ENCODE peak calls at places on chromosomes 12 and 14, in seven cellular contexts. One of them, this sample, is unnamed. For H3K79me1, the result is how much of the 10 kb centered on the place peaks cover.

GRCh38 chr14:55938249-55938791 is 179.9 kb upstream of the PELI2 start:
- DNase-seq in H1: no peak
- DNase-seq in H9: no peak
- DNase-seq in trophoblast cell: no peak
- DNase-seq in IMR-90: peak
- DNase-seq in mesenchymal stem cell: no peak
- DNase-seq in neuronal stem cell: no peak
- DNase-seq in this sample: no peak

GRCh38 chr12:22979854-22980253 is 354.9 kb downstream of the ETNK1 start:
- DNase-seq in H1: no peak
- DNase-seq in H9: no peak
- DNase-seq in trophoblast cell: no peak
- DNase-seq in mesenchymal stem cell: no peak
- DNase-seq in IMR-90: no peak
- DNase-seq in neuronal stem cell: no peak
- DNase-seq in this sample: no peak

GRCh38 chr12:123071401-123072304 is 79.2 kb downstream of the PITPNM2 start:
- DNase-seq in neuronal stem cell: peak
- DNase-seq in H1: no peak
- DNase-seq in mesenchymal stem cell: no peak
- DNase-seq in trophoblast cell: no peak
- DNase-seq in IMR-90: no peak
- DNase-seq in H9: no peak
- DNase-seq in this sample: no peak

GRCh38 chr12:49296836-49297694 is 2.1 kb downstream of the PRPH start:
- DNase-seq in trophoblast cell: peak
- DNase-seq in neuronal stem cell: no peak
- DNase-seq in IMR-90: no peak
- DNase-seq in H9: peak
- DNase-seq in H1: no peak
- DNase-seq in mesenchymal stem cell: no peak
- DNase-seq in this sample: peak

GRCh38 chr12:116766285-116766684 is 28.2 kb downstream of the RNFT2 start:
- DNase-seq in mesenchymal stem cell: no peak
- DNase-seq in H1: no peak
- DNase-seq in IMR-90: no peak
- DNase-seq in neuronal stem cell: no peak
- DNase-seq in H9: no peak
- DNase-seq in trophoblast cell: no peak
- DNase-seq in this sample: no peak

GRCh38 chr12:99130808-99131538 is 485.9 kb downstream of the APAF1 start:
- DNase-seq in mesenchymal stem cell: no peak
- DNase-seq in IMR-90: no peak
- DNase-seq in H9: no peak
- DNase-seq in trophoblast cell: peak
- DNase-seq in H1: no peak
- DNase-seq in neuronal stem cell: no peak
- DNase-seq in this sample: no peak

GRCh38 chr14:105864651-105865265 is 338.4 kb downstream of the TMEM121 start:
- DNase-seq in trophoblast cell: no peak
- DNase-seq in IMR-90: no peak
- DNase-seq in H1: no peak
- DNase-seq in mesenchymal stem cell: no peak
- DNase-seq in H9: no peak
- DNase-seq in neuronal stem cell: no peak
- DNase-seq in this sample: no peak

GRCh38 chr12:54035561-54036377 is 2.9 kb downstream of the HOXC5 start:
- DNase-seq in trophoblast cell: no peak
- DNase-seq in H1: no peak
- DNase-seq in H9: no peak
- DNase-seq in neuronal stem cell: no peak
- DNase-seq in IMR-90: no peak
- DNase-seq in mesenchymal stem cell: no peak
- DNase-seq in this sample: no peak

GRCh38 chr12:108846320-108846719 is 11.1 kb downstream of the SSH1 start:
- DNase-seq in IMR-90: no peak
- DNase-seq in H9: no peak
- DNase-seq in neuronal stem cell: no peak
- DNase-seq in trophoblast cell: no peak
- DNase-seq in H1: no peak
- DNase-seq in mesenchymal stem cell: no peak
- DNase-seq in this sample: no peak

GRCh38 chr12:89544730-89545184 is 18.9 kb upstream of the POC1B start:
- DNase-seq in mesenchymal stem cell: peak
- DNase-seq in neuronal stem cell: peak
- DNase-seq in IMR-90: no peak
- DNase-seq in trophoblast cell: no peak
- DNase-seq in H1: no peak
- DNase-seq in H9: no peak
- DNase-seq in this sample: peak

GRCh38 chr14:50920482-50921225 is 23.6 kb downstream of the PYGL start:
- DNase-seq in mesenchymal stem cell: peak
- DNase-seq in H9: no peak
- DNase-seq in trophoblast cell: peak
- DNase-seq in H1: no peak
- DNase-seq in IMR-90: peak
- DNase-seq in neuronal stem cell: peak
- DNase-seq in this sample: peak

GRCh38 chr12:129052373-129052772 is 199.1 kb downstream of the GLT1D1 start:
- DNase-seq in H9: no peak
- DNase-seq in mesenchymal stem cell: no peak
- DNase-seq in trophoblast cell: no peak
- DNase-seq in H1: no peak
- DNase-seq in neuronal stem cell: no peak
- DNase-seq in IMR-90: no peak
- DNase-seq in this sample: no peak

GRCh38 chr12:30795660-30796507 is 41.1 kb upstream of the CAPRIN2 start:
- DNase-seq in H9: peak
- DNase-seq in mesenchymal stem cell: peak
- DNase-seq in H1: no peak
- DNase-seq in trophoblast cell: peak
- DNase-seq in IMR-90: peak
- DNase-seq in neuronal stem cell: peak
- DNase-seq in this sample: peak

GRCh38 chr12:54187075-54187474 is 1.7 kb downstream of the SMUG1 start:
- DNase-seq in IMR-90: no peak
- DNase-seq in H9: no peak
- DNase-seq in H1: no peak
- DNase-seq in trophoblast cell: no peak
- DNase-seq in neuronal stem cell: no peak
- DNase-seq in mesenchymal stem cell: no peak
- DNase-seq in this sample: no peak

GRCh38 chr12:102120886-102121285 is 903 bp downstream of the PARPBP start:
- DNase-seq in mesenchymal stem cell: peak
- DNase-seq in neuronal stem cell: no peak
- DNase-seq in H1: no peak
- DNase-seq in IMR-90: peak
- DNase-seq in trophoblast cell: no peak
- DNase-seq in H9: no peak
- DNase-seq in this sample: peak

GRCh38 chr12:76346798-76347420 is 1.3 kb downstream of the BBS10 start:
- DNase-seq in IMR-90: peak
- DNase-seq in H1: no peak
- DNase-seq in trophoblast cell: peak
- DNase-seq in mesenchymal stem cell: peak
- DNase-seq in H9: no peak
- DNase-seq in neuronal stem cell: no peak
- DNase-seq in this sample: peak

GRCh38 chr12:101328917-101329316 is 49.0 kb downstream of the UTP20 start:
- DNase-seq in trophoblast cell: no peak
- DNase-seq in H1: no peak
- DNase-seq in IMR-90: no peak
- DNase-seq in mesenchymal stem cell: no peak
- DNase-seq in neuronal stem cell: no peak
- DNase-seq in H9: no peak
- DNase-seq in this sample: no peak

GRCh38 chr12:5902736-5903135 is 42.3 kb downstream of the ANO2 start:
- DNase-seq in trophoblast cell: no peak
- DNase-seq in mesenchymal stem cell: no peak
- DNase-seq in neuronal stem cell: no peak
- DNase-seq in H9: no peak
- DNase-seq in H1: no peak
- DNase-seq in IMR-90: no peak
- DNase-seq in this sample: no peak
- H3K79me1 ChIP-seq in trophoblast cell: under half
- H3K79me1 ChIP-seq in mesenchymal stem cell: under half
- H3K79me1 ChIP-seq in neuronal stem cell: under half
- H3K79me1 ChIP-seq in H9: under half
- H3K79me1 ChIP-seq in H1: under half
- H3K79me1 ChIP-seq in IMR-90: under half
- H3K79me1 ChIP-seq in this sample: under half

DNA sequence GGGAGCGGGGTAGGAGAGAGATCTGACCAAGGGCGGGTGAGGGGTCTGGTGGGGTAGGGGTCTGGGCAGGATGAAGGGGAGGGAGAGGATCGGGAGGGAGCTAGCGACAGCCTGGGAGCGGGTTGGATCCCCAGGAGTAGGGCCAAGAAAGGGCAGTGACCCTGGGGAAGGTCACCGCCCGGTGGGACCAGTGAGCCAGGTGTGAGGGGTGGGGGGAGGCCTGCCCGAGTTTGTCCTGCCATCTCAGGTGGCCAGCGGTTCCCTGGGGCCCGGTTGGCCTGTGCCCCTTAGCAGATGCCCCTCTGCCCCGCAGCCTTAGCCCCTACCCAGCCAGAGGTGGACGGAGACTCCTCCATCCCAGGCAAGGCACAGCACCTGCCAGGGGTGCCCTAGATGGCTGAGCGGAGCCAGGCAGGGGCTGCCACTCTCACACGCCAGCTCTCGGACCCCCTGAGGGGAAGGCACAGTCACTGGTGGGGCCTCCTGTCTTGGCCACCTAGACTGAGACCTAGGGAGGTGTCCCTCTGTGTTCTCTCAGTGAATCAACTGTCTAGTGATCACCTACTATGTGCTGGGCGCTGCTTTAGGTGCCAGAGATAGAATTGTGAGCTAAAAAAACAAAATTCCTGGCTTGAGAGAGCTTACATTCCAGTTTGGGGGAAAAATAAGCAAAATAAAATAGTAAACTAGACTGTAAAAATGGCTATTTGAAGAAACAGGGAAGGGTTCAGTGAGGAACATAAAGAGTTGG is 631 bp upstream of the TTC7B start:
- DNase-seq in IMR-90: no peak
- DNase-seq in mesenchymal stem cell: no peak
- DNase-seq in H9: no peak
- DNase-seq in H1: no peak
- DNase-seq in trophoblast cell: no peak
- DNase-seq in neuronal stem cell: no peak
- DNase-seq in this sample: no peak
- H3K79me1 ChIP-seq in IMR-90: under half
- H3K79me1 ChIP-seq in mesenchymal stem cell: under half
- H3K79me1 ChIP-seq in H9: under half
- H3K79me1 ChIP-seq in H1: under half
- H3K79me1 ChIP-seq in trophoblast cell: under half
- H3K79me1 ChIP-seq in neuronal stem cell: under half
- H3K79me1 ChIP-seq in this sample: under half

DNA sequence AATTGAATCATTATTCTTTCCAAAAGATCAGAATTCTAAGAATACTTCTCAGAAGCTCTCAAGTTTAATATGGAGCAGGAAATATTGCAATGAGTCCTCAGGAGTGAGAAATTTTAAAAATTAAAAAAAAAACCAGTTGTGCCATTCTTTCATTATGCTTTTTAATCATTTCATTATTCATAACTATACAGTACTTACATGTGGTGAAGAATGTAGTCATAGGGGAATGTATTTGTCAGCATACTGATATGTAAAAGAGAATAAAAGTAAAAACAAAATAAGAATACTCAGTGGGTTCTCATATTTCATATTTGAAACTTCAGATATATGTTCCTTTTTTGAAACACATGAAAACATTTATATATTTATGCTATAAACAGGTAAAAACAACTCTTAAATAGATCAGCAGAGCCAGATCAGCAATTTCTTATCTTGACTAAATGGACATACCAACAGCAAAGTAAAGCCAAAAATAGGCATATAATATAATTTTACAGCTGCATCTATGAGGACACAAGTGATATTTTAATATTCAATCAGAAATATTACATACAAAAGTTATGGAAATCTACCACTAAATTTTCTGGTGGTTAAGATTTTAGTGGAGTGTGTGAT is 19.9 kb upstream of the MBIP start:
- DNase-seq in neuronal stem cell: no peak
- DNase-seq in trophoblast cell: no peak
- DNase-seq in mesenchymal stem cell: no peak
- DNase-seq in H9: no peak
- DNase-seq in H1: no peak
- DNase-seq in IMR-90: no peak
- DNase-seq in this sample: no peak
- H3K79me1 ChIP-seq in neuronal stem cell: under half
- H3K79me1 ChIP-seq in trophoblast cell: under half
- H3K79me1 ChIP-seq in mesenchymal stem cell: under half
- H3K79me1 ChIP-seq in H9: under half
- H3K79me1 ChIP-seq in H1: under half
- H3K79me1 ChIP-seq in IMR-90: under half
- H3K79me1 ChIP-seq in this sample: under half

DNA sequence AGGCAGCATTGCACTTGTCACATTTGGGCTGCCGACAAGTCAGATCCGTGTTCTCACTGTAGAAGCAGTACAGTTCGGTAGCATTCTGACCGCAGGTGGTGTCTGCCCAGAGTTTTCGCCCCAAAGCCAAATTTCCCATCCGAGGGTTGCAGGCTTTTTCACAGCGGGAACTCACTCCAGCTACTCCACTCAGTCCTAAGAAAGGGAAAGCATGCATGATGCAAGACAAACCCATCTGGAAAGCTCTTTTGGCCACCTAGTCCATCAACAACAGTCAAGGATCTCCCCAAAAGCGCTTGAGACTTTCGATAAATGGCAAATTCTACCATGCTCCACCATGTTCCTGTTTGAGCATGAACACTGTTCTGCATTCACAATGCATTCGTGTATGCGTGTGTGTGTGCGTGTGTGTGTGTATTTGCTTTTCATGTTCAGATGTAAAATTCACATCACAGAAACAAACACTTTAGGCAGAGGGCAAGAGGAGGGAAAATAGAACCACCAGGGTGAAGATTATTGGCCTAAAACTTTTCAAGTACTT is 3.2 kb downstream of the NTN4 start:
- DNase-seq in mesenchymal stem cell: no peak
- DNase-seq in IMR-90: peak
- DNase-seq in H1: no peak
- DNase-seq in trophoblast cell: no peak
- DNase-seq in neuronal stem cell: no peak
- DNase-seq in H9: no peak
- DNase-seq in this sample: no peak
- H3K79me1 ChIP-seq in mesenchymal stem cell: under half
- H3K79me1 ChIP-seq in IMR-90: half or more
- H3K79me1 ChIP-seq in H1: under half
- H3K79me1 ChIP-seq in trophoblast cell: under half
- H3K79me1 ChIP-seq in neuronal stem cell: under half
- H3K79me1 ChIP-seq in H9: under half
- H3K79me1 ChIP-seq in this sample: under half